ENCODE peak calls at places on chromosomes 13 and 19, in six cellular contexts. D is thoracic aorta, B is hepatocyte, R is WERI-Rb-1, S is body of pancreas, X is psoas muscle. E is an unnamed sample.

GRCh38 chr13:114081761-114082681 is 50.4 kb downstream of the RASA3 start:
- DNase-seq in D (no peak), B (no peak), R (no peak), S (peak), X (peak), E (no peak)

GRCh38 chr13:26946675-26947342 is 186.2 kb upstream of the GPR12 start:
- DNase-seq in D (no peak), B (peak), R (no peak), S (no peak), X (no peak), E (no peak)

GRCh38 chr13:24042710-24043440 is 117.6 kb upstream of the SPATA13 start:
- DNase-seq in D (no peak), B (no peak), R (no peak), S (no peak), X (no peak), E (no peak)

GRCh38 chr19:17420267-17420924 is 549 bp downstream of the MVB12A start:
- DNase-seq in D (no peak), B (peak), R (peak), S (peak), X (peak), E (no peak)

GRCh38 chr19:42088471-42089190 is 12.7 kb downstream of the ZNF574 start:
- DNase-seq in D (no peak), B (no peak), R (no peak), S (no peak), X (peak), E (no peak)

GRCh38 chr13:20387006-20387405 is 138.7 kb downstream of the CRYL1 start:
- DNase-seq in D (no peak), B (no peak), R (no peak), S (no peak), X (no peak), E (no peak)

GRCh38 chr13:109383683-109384082 is 402.7 kb downstream of the IRS2 start:
- DNase-seq in D (no peak), B (peak), R (no peak), S (no peak), X (no peak), E (no peak)

GRCh38 chr13:72255908-72256307 is 388.9 kb upstream of the DACH1 start:
- DNase-seq in D (no peak), B (peak), R (peak), S (peak), X (no peak), E (peak)

GRCh38 chr13:27151798-27152599 is 19.6 kb downstream of the USP12 start:
- DNase-seq in D (no peak), B (peak), R (no peak), S (no peak), X (no peak), E (no peak)

GRCh38 chr19:15631817-15632216 is 8.9 kb upstream of the CYP4F3 start:
- DNase-seq in D (no peak), B (no peak), R (peak), S (no peak), X (no peak), E (no peak)

GRCh38 chr13:77506874-77507273 is 28.6 kb upstream of the SCEL start:
- DNase-seq in D (no peak), B (no peak), R (no peak), S (no peak), X (no peak), E (no peak)

GRCh38 chr19:14770136-14770535 is 8.2 kb downstream of the ADGRE2 start:
- DNase-seq in D (no peak), B (no peak), R (no peak), S (no peak), X (no peak), E (no peak)

GRCh38 chr19:34171539-34171876 is 796 bp upstream of the LSM14A start:
- DNase-seq in D (no peak), B (no peak), R (no peak), S (no peak), X (no peak), E (no peak)

GRCh38 chr13:41139296-41139966 is 6.8 kb upstream of the KBTBD6 start:
- DNase-seq in D (no peak), B (no peak), R (no peak), S (no peak), X (no peak), E (no peak)

GRCh38 chr19:16537111-16537510 is 5.1 kb downstream of the CHERP start:
- DNase-seq in D (no peak), B (no peak), R (no peak), S (no peak), X (no peak), E (no peak)

GRCh38 chr19:16197188-16197621 is 506 bp upstream of the AP1M1 start:
- DNase-seq in D (no peak), B (no peak), R (no peak), S (no peak), X (no peak), E (no peak)

GRCh38 chr19:2532252-2533071 is 56.5 kb downstream of the GADD45B start:
- DNase-seq in D (no peak), B (peak), R (no peak), S (no peak), X (no peak), E (no peak)

GRCh38 chr19:39319892-39320168 is 833 bp downstream of the LRFN1 start:
- DNase-seq in D (no peak), B (no peak), R (peak), S (no peak), X (no peak), E (no peak)

GRCh38 chr13:24615911-24616472 is 64.2 kb upstream of the ATP12A start:
- DNase-seq in D (no peak), B (no peak), R (no peak), S (no peak), X (no peak), E (no peak)

GRCh38 chr13:21071894-21072293 is 10.5 kb upstream of the LATS2 start:
- DNase-seq in D (no peak), B (no peak), R (no peak), S (no peak), X (no peak), E (no peak)

GRCh38 chr13:42740753-42741152 is 40.6 kb upstream of the FAM216B start:
- DNase-seq in D (no peak), B (peak), R (no peak), S (peak), X (peak), E (peak)

GRCh38 chr19:47272448-47273312 is 2.0 kb upstream of the INAFM1 start:
- DNase-seq in D (peak), B (no peak), R (peak), S (peak), X (no peak), E (no peak)

GRCh38 chr19:31946491-31946890 is 398.9 kb upstream of the ZNF507 start:
- DNase-seq in D (no peak), B (no peak), R (no peak), S (no peak), X (no peak), E (no peak)

GRCh38 chr19:18904334-18905057 is 8.5 kb upstream of the CERS1 start:
- DNase-seq in D (no peak), B (no peak), R (no peak), S (no peak), X (no peak), E (no peak)

GRCh38 chr19:35446194-35446593 is 1.9 kb upstream of the FFAR2 start:
- DNase-seq in D (no peak), B (no peak), R (no peak), S (no peak), X (no peak), E (no peak)

GRCh38 chr19:55447421-55448174 is 4.5 kb upstream of the SHISA7 start:
- DNase-seq in D (no peak), B (no peak), R (no peak), S (peak), X (no peak), E (no peak)

GRCh38 chr13:48857576-48857975 is 118.1 kb upstream of the FNDC3A start:
- DNase-seq in D (no peak), B (no peak), R (no peak), S (no peak), X (no peak), E (no peak)

GRCh38 chr13:63344711-63345110 is 1929.1 kb upstream of the PCDH20 start:
- DNase-seq in D (no peak), B (no peak), R (no peak), S (no peak), X (no peak), E (no peak)

GRCh38 chr13:94090773-94091172 is 388.7 kb downstream of the DCT start:
- DNase-seq in D (no peak), B (no peak), R (no peak), S (no peak), X (no peak), E (no peak)

GRCh38 chr13:94088742-94089141 is 390.7 kb downstream of the DCT start:
- DNase-seq in D (no peak), B (no peak), R (no peak), S (no peak), X (no peak), E (no peak)

DNA sequence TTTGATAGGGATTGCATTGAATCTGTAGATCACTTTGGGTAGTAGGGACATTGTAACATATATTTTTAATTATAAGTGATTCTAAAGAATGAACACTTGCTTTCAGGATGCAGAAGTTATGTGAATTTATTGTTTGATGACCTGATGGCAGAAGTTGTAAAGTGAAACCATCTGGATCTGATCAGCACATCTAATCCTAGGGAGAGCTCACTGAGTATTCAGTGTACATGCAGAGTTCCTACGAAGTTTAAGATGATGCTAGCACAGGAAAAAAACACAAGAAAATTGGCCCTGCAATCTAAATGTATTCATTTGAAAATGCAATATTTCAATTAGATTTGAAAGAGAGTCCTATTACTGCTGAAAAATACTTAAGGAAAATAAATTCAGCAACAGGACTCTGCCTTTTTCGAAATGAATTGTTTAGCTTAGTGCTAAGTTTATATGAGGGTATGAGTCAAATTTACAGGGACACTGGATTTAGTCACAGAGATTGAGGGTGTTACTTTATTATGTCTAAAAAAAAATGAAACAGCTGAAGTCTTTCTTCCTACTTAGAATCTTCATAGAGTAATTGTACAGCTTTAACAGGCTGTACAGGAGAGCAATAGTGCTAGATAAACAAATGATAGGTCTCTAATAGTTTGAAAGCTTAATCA is 385.7 kb downstream of the DCT start:
- DNase-seq in D (no peak), B (no peak), R (no peak), S (no peak), X (no peak), E (no peak)
- TF ChIP-seq CTCF in D (no peak), B (no peak), R (no peak), S (no peak), X (no peak), E (no peak)

GRCh38 chr19:28333909-28334308 is 879.0 kb downstream of the UQCRFS1 start:
- DNase-seq in D (no peak), B (no peak), R (no peak), S (no peak), X (no peak), E (no peak)
- TF ChIP-seq CTCF in D (no peak), B (no peak), R (no peak), S (no peak), X (no peak), E (no peak)

DNA sequence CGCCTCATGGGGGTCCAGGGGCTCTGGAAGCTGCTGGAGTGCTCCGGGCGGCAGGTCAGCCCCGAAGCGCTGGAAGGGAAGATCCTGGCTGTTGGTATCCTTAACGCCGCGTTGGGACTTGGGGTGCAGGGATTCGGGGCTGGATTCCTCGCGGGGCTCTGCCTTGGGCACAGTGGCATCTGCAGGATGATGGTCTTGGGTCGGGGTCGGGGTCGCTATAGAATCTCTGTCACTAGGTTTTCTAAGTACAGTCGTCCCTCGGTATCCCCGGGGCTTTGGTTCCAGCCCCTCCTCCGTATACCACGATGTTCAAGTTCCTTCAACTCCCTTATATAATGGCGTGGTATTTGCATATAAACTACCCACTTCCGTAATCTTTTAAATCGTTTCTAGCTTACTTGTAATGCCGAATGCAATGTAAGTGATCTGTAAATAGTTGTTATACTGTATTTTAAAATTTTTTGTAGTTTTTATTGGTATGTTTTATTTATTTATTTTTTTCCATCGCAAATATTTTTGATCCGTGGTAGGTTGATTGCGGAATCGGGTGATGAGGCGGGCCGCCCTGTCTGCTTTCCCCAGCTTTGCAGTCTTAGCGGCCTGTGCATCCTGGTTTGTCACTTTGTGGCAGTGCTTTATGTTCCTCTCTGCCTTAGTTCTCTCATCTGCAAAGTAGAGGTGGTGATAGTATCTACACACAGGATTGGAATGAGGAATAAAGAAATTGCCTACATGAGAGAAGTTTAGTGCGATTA is 606 bp downstream of the ERCC5 start:
- DNase-seq in D (no peak), B (peak), R (peak), S (peak), X (peak), E (no peak)
- TF ChIP-seq CTCF in D (no peak), B (no peak), R (no peak), S (peak), X (no peak), E (no peak)

GRCh38 chr19:52566588-52566987 is 3.5 kb upstream of the ZNF701 start:
- DNase-seq in D (no peak), B (peak), R (no peak), S (no peak), X (no peak), E (no peak)

GRCh38 chr19:52567921-52568320 is 2.2 kb upstream of the ZNF701 start:
- DNase-seq in D (no peak), B (no peak), R (no peak), S (no peak), X (no peak), E (no peak)

GRCh38 chr19:52566121-52566520 is 4.0 kb upstream of the ZNF701 start:
- DNase-seq in D (no peak), B (no peak), R (no peak), S (no peak), X (no peak), E (no peak)

GRCh38 chr19:52570005-52570861 is at the start of gene ZNF701:
- DNase-seq in D (peak), B (peak), R (peak), S (peak), X (peak), E (peak)
- TF ChIP-seq CTCF in D (peak), B (no peak), R (no peak), S (peak), X (peak), E (peak)

DNA sequence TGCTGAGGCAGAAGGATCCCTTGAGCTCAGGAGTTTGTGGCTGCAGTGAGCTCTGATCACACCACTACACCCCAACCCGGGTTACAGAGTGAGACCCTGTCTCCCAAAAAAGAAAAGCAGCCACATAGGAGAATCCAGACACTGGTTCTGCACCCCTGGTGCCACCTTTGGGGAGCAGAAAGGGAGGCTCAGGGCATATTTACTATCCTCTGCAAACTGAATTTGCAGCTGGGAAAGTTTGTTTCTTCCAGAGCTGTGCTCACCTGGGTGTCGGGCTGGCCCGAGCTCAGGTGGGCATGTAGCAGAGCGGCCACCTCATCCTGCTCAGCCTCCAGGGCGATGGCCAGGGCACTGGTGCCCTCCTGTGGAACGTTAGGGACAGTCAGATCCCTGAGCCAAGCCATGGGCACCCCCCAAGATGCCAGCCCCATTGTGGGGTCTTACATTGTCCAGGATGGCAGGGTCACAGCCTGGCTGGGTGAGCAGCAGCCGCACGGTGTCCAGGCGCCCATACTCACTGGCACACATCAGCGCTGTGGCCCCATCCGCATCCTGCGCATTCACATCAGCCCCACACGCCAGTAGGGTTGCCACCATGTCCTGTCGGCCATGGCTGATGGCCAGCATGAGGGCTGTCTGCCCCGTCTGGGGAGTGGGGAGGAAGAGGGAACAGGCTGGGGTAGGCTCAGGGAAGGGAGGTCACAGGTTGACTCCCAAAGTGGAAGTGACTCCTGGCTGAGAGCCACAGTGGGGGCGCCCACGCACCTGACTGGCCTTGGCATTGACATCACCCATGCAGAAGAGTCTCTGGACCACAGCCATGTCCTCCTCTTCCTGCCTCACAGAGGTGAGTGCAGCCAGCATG is 3.1 kb downstream of the RPS28 start:
- DNase-seq in D (no peak), B (no peak), R (no peak), S (peak), X (peak), E (no peak)
- TF ChIP-seq CTCF in D (no peak), B (no peak), R (no peak), S (no peak), X (no peak), E (no peak)

DNA sequence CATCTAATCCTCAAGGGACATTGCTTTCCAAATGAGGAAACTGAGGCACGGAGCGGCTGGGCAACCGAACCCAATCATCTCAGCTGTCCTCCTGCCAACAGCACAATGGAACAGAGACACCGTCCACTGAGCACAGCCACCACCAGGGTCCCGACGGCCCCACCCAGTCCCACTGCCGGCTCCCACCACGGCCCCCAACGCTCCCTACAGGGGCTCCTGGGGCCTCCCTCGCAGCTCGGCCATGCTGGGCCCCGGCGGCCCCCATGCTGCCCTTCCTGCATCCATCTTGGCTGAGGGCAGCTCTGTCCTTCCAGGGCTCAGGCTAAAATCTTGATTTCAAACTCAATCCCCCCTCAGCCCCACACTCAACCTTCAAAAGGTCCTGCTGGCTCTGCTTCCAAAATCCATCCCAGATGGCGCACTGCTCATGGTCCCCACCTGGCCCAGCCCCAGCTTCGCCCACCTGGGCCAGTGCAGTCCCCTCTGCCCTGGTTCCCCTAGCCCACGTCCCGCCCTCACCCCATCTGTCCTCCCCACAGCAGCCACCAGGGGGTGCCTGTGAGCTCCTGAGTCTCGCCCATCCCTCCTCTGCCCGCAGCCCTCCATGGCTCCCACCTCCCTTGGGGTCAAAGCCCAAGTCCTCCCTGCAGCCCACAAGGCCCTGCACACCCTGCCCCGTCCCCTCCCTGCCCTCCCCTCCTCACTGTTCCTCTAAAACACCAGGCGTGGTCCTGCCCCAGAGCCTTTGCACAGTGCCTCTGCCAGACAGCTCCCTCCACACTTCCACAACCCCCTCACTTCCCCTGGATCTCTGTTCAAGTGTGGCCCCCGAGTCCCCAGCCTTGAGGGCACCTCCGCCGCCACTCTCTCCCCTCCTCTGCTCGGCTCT is 7.9 kb downstream of the PIP5K1C start:
- DNase-seq in D (no peak), B (no peak), R (peak), S (no peak), X (no peak), E (no peak)
- TF ChIP-seq CTCF in D (peak), B (peak), R (peak), S (peak), X (peak), E (peak)